ENCODE peak calls at places on chromosome 2, in nine cellular contexts. One of them, this sample, is unnamed.

GRCh38 chr2:109325570-109325969 is 196.6 kb downstream of the SH3RF3 start:
- DNase-seq in NCI-H524: no peak
- DNase-seq in cardiac septum: no peak
- DNase-seq in iris pigment epithelial cell: no peak
- DNase-seq in iPS-NIHi11: no peak
- DNase-seq in pancreas: no peak
- DNase-seq in LoVo: no peak
- DNase-seq in activated naive CD4-positive, alpha-beta T cell: no peak
- DNase-seq in NCI-H446 treated with DMSO at 0.1 percent for 48 hours: no peak
- DNase-seq in this sample: no peak

GRCh38 chr2:146496248-146496647 is 1348.6 kb upstream of the ACVR2A start:
- DNase-seq in iPS-NIHi11: no peak
- DNase-seq in cardiac septum: no peak
- DNase-seq in LoVo: no peak
- DNase-seq in NCI-H524: no peak
- DNase-seq in NCI-H446 treated with DMSO at 0.1 percent for 48 hours: no peak
- DNase-seq in activated naive CD4-positive, alpha-beta T cell: no peak
- DNase-seq in pancreas: no peak
- DNase-seq in iris pigment epithelial cell: no peak
- DNase-seq in this sample: no peak

GRCh38 chr2:16671760-16672159 is 6.1 kb upstream of the CYRIA start:
- DNase-seq in NCI-H524: no peak
- DNase-seq in cardiac septum: no peak
- DNase-seq in LoVo: no peak
- DNase-seq in activated naive CD4-positive, alpha-beta T cell: no peak
- DNase-seq in NCI-H446 treated with DMSO at 0.1 percent for 48 hours: no peak
- DNase-seq in pancreas: no peak
- DNase-seq in iris pigment epithelial cell: peak; percentile 76
- DNase-seq in iPS-NIHi11: no peak
- DNase-seq in this sample: no peak

GRCh38 chr2:96505231-96505889 is at the start of gene NEURL3:
- DNase-seq in iPS-NIHi11: no peak
- DNase-seq in NCI-H524: no peak
- DNase-seq in iris pigment epithelial cell: peak; percentile 81
- DNase-seq in cardiac septum: no peak
- DNase-seq in pancreas: peak; percentile 64
- DNase-seq in activated naive CD4-positive, alpha-beta T cell: no peak
- DNase-seq in LoVo: peak; percentile 60
- DNase-seq in NCI-H446 treated with DMSO at 0.1 percent for 48 hours: no peak
- DNase-seq in this sample: no peak

GRCh38 chr2:39631715-39632114 is 34.0 kb upstream of the TMEM178A start:
- DNase-seq in iris pigment epithelial cell: peak; percentile 98
- DNase-seq in cardiac septum: no peak
- DNase-seq in activated naive CD4-positive, alpha-beta T cell: no peak
- DNase-seq in pancreas: no peak
- DNase-seq in iPS-NIHi11: no peak
- DNase-seq in NCI-H446 treated with DMSO at 0.1 percent for 48 hours: no peak
- DNase-seq in NCI-H524: no peak
- DNase-seq in LoVo: peak; percentile 37
- DNase-seq in this sample: no peak

GRCh38 chr2:9991829-9992273 is 40.4 kb downstream of the GRHL1 start:
- DNase-seq in pancreas: no peak
- DNase-seq in iris pigment epithelial cell: no peak
- DNase-seq in activated naive CD4-positive, alpha-beta T cell: no peak
- DNase-seq in NCI-H446 treated with DMSO at 0.1 percent for 48 hours: no peak
- DNase-seq in NCI-H524: no peak
- DNase-seq in LoVo: no peak
- DNase-seq in iPS-NIHi11: no peak
- DNase-seq in cardiac septum: peak; percentile 60
- DNase-seq in this sample: no peak

GRCh38 chr2:173545364-173545734 is 190.7 kb downstream of the CDCA7 start:
- DNase-seq in cardiac septum: no peak
- DNase-seq in iPS-NIHi11: no peak
- DNase-seq in LoVo: peak; percentile 52
- DNase-seq in NCI-H524: no peak
- DNase-seq in activated naive CD4-positive, alpha-beta T cell: no peak
- DNase-seq in pancreas: no peak
- DNase-seq in iris pigment epithelial cell: no peak
- DNase-seq in NCI-H446 treated with DMSO at 0.1 percent for 48 hours: no peak
- DNase-seq in this sample: no peak

GRCh38 chr2:196435189-196435588 is 204.3 kb upstream of the CCDC150 start:
- DNase-seq in NCI-H524: no peak
- DNase-seq in iris pigment epithelial cell: peak; percentile 15
- DNase-seq in LoVo: no peak
- DNase-seq in cardiac septum: no peak
- DNase-seq in iPS-NIHi11: no peak
- DNase-seq in NCI-H446 treated with DMSO at 0.1 percent for 48 hours: no peak
- DNase-seq in activated naive CD4-positive, alpha-beta T cell: no peak
- DNase-seq in pancreas: no peak
- DNase-seq in this sample: no peak

GRCh38 chr2:25587361-25587760 is 86.0 kb downstream of the DTNB start:
- DNase-seq in LoVo: no peak
- DNase-seq in pancreas: no peak
- DNase-seq in NCI-H446 treated with DMSO at 0.1 percent for 48 hours: no peak
- DNase-seq in cardiac septum: no peak
- DNase-seq in activated naive CD4-positive, alpha-beta T cell: no peak
- DNase-seq in iris pigment epithelial cell: peak; percentile 86
- DNase-seq in iPS-NIHi11: no peak
- DNase-seq in NCI-H524: no peak
- DNase-seq in this sample: no peak

GRCh38 chr2:207892676-207893402 is 123.1 kb upstream of the FZD5 start:
- DNase-seq in NCI-H524: no peak
- DNase-seq in LoVo: no peak
- DNase-seq in iPS-NIHi11: no peak
- DNase-seq in NCI-H446 treated with DMSO at 0.1 percent for 48 hours: no peak
- DNase-seq in pancreas: no peak
- DNase-seq in activated naive CD4-positive, alpha-beta T cell: no peak
- DNase-seq in cardiac septum: no peak
- DNase-seq in iris pigment epithelial cell: no peak
- DNase-seq in this sample: no peak

GRCh38 chr2:1759611-1759930 is 15.3 kb upstream of the PXDN start:
- DNase-seq in NCI-H524: no peak
- DNase-seq in cardiac septum: no peak
- DNase-seq in pancreas: no peak
- DNase-seq in activated naive CD4-positive, alpha-beta T cell: no peak
- DNase-seq in LoVo: no peak
- DNase-seq in iPS-NIHi11: no peak
- DNase-seq in iris pigment epithelial cell: no peak
- DNase-seq in NCI-H446 treated with DMSO at 0.1 percent for 48 hours: no peak
- DNase-seq in this sample: no peak

GRCh38 chr2:226077031-226077430 is 677.5 kb downstream of the NYAP2 start:
- DNase-seq in NCI-H446 treated with DMSO at 0.1 percent for 48 hours: no peak
- DNase-seq in iPS-NIHi11: no peak
- DNase-seq in pancreas: no peak
- DNase-seq in LoVo: no peak
- DNase-seq in cardiac septum: no peak
- DNase-seq in activated naive CD4-positive, alpha-beta T cell: no peak
- DNase-seq in iris pigment epithelial cell: peak; percentile 60
- DNase-seq in NCI-H524: no peak
- DNase-seq in this sample: no peak

GRCh38 chr2:181305151-181306123 is 151.7 kb upstream of the ITGA4 start:
- DNase-seq in iris pigment epithelial cell: peak; percentile 49
- DNase-seq in activated naive CD4-positive, alpha-beta T cell: peak; percentile 12
- DNase-seq in NCI-H524: no peak
- DNase-seq in LoVo: no peak
- DNase-seq in NCI-H446 treated with DMSO at 0.1 percent for 48 hours: no peak
- DNase-seq in iPS-NIHi11: peak; percentile 10
- DNase-seq in cardiac septum: no peak
- DNase-seq in pancreas: no peak
- DNase-seq in this sample: no peak

GRCh38 chr2:41994177-41994576 is 53.6 kb upstream of the PKDCC start:
- DNase-seq in cardiac septum: no peak
- DNase-seq in iPS-NIHi11: no peak
- DNase-seq in iris pigment epithelial cell: peak; percentile 69
- DNase-seq in activated naive CD4-positive, alpha-beta T cell: no peak
- DNase-seq in NCI-H446 treated with DMSO at 0.1 percent for 48 hours: no peak
- DNase-seq in LoVo: no peak
- DNase-seq in NCI-H524: no peak
- DNase-seq in pancreas: no peak
- DNase-seq in this sample: no peak

GRCh38 chr2:209473930-209474419 is 50.1 kb downstream of the MAP2 start:
- DNase-seq in iris pigment epithelial cell: peak; percentile 99
- DNase-seq in NCI-H524: no peak
- DNase-seq in iPS-NIHi11: no peak
- DNase-seq in LoVo: peak; percentile 46
- DNase-seq in NCI-H446 treated with DMSO at 0.1 percent for 48 hours: peak; percentile 62
- DNase-seq in cardiac septum: no peak
- DNase-seq in pancreas: no peak
- DNase-seq in activated naive CD4-positive, alpha-beta T cell: no peak
- DNase-seq in this sample: no peak

GRCh38 chr2:190318931-190319556 is 582 bp downstream of the HIBCH start:
- DNase-seq in cardiac septum: no peak
- DNase-seq in NCI-H524: no peak
- DNase-seq in NCI-H446 treated with DMSO at 0.1 percent for 48 hours: no peak
- DNase-seq in pancreas: peak; percentile 35
- DNase-seq in iPS-NIHi11: no peak
- DNase-seq in activated naive CD4-positive, alpha-beta T cell: no peak
- DNase-seq in iris pigment epithelial cell: peak; percentile 9
- DNase-seq in LoVo: no peak
- DNase-seq in this sample: no peak

GRCh38 chr2:197889041-197889440 is 84.6 kb downstream of the PLCL1 start:
- DNase-seq in NCI-H524: no peak
- DNase-seq in cardiac septum: no peak
- DNase-seq in activated naive CD4-positive, alpha-beta T cell: no peak
- DNase-seq in LoVo: no peak
- DNase-seq in NCI-H446 treated with DMSO at 0.1 percent for 48 hours: no peak
- DNase-seq in pancreas: no peak
- DNase-seq in iris pigment epithelial cell: peak; percentile 35
- DNase-seq in iPS-NIHi11: peak; percentile 37
- DNase-seq in this sample: no peak

GRCh38 chr2:151943461-151943860 is 115.2 kb upstream of the ARL5A start:
- DNase-seq in iris pigment epithelial cell: no peak
- DNase-seq in NCI-H524: no peak
- DNase-seq in iPS-NIHi11: no peak
- DNase-seq in LoVo: no peak
- DNase-seq in cardiac septum: no peak
- DNase-seq in pancreas: no peak
- DNase-seq in NCI-H446 treated with DMSO at 0.1 percent for 48 hours: no peak
- DNase-seq in activated naive CD4-positive, alpha-beta T cell: no peak
- DNase-seq in this sample: no peak

This sample was measured in sigmoid colon.